ENCODE peak calls at places on chromosomes 5 and 9, in seven cellular contexts. Y is hepatocyte, X is AG09309, B is transverse colon, O is AG04450, T is thoracic aorta, K is cardiac fibroblast. P is an unnamed sample.

GRCh38 chr5:170971-171800 is 20.1 kb upstream of the LRRC14B start:
- DNase-seq in X (no peak), K (no peak), T (no peak), O (no peak), B (no peak), Y (no peak), P (no peak)

GRCh38 chr9:4866239-4866969 is 73.7 kb downstream of the RCL1 start:
- DNase-seq in Y (no peak), K (no peak), B (no peak), O (no peak), T (no peak), X (no peak), P (no peak)

GRCh38 chr9:93116049-93116961 is 17.7 kb downstream of the NINJ1 start:
- DNase-seq in B (peak), O (no peak), K (peak), T (no peak), X (no peak), Y (peak), P (no peak)

GRCh38 chr9:38690574-38690973 is 29.4 kb downstream of the FAM240B start:
- DNase-seq in K (no peak), O (no peak), T (no peak), B (no peak), X (no peak), Y (peak), P (no peak)

GRCh38 chr9:120702075-120702474 is 12.2 kb downstream of the MEGF9 start:
- DNase-seq in X (no peak), O (no peak), B (no peak), T (no peak), Y (no peak), K (no peak), P (no peak)

GRCh38 chr9:71806916-71807315 is 38.6 kb upstream of the CEMIP2 start:
- DNase-seq in X (no peak), Y (peak), B (peak), O (peak), K (peak), T (peak), P (peak)

GRCh38 chr5:109862301-109862700 is 172.6 kb downstream of the MAN2A1 start:
- DNase-seq in T (no peak), Y (no peak), B (no peak), O (no peak), K (no peak), X (no peak), P (no peak)

GRCh38 chr5:158522761-158523160 is 577.0 kb downstream of the EBF1 start:
- DNase-seq in K (no peak), T (no peak), Y (no peak), X (peak), O (no peak), B (no peak), P (no peak)

GRCh38 chr9:76615149-76615548 is 149.1 kb upstream of the PCA3 start:
- DNase-seq in O (no peak), B (peak), K (no peak), X (no peak), Y (peak), T (no peak), P (no peak)

GRCh38 chr9:81868145-81868544 is 60.1 kb upstream of the SPATA31D4 start:
- DNase-seq in T (no peak), K (peak), O (no peak), B (no peak), Y (no peak), X (no peak), P (no peak)

GRCh38 chr5:74389531-74390305 is 250.8 kb downstream of the ENC1 start:
- DNase-seq in X (no peak), B (no peak), T (no peak), K (peak), Y (no peak), O (no peak), P (no peak)

GRCh38 chr5:6837519-6838110 is 124.4 kb downstream of the TENT4A start:
- DNase-seq in O (no peak), B (peak), K (no peak), Y (no peak), X (no peak), T (no peak), P (no peak)

GRCh38 chr9:93254061-93254481 is 70.1 kb downstream of the WNK2 start:
- DNase-seq in O (no peak), K (no peak), B (no peak), T (no peak), Y (no peak), X (no peak), P (no peak)

GRCh38 chr5:41835625-41836024 is 34.6 kb downstream of the OXCT1 start:
- DNase-seq in O (peak), Y (peak), B (no peak), X (peak), T (peak), K (peak), P (no peak)

DNA sequence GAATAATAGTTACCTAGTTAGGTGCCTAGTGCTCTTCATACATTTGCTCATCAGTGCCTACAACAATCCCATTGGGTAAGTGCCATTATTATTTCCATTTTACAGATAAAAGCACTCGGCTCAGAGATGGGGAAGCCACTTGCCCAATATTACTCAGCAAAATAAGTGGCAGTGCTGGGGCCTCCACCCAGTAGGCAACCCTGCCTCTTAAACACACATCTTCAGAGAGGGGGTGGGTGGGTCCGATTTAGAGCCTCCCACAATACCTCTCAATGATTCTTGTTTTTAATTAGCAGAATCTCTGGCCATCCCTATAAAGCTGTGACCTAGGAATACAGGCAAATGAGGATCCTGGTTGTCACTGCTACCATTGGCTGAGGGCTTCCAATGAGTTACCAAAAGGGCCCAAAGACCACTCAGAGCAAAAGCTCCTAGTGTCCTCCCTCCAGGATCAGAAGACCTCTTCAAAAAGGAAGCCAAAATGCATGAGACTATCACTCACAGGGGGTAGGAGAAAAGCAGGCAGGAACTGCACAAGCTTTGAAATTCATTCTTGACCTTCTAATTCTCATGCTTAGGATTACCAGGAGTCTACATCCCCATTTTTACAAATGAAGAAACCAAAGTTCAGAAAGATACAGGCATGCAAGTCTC is 36.1 kb upstream of the UBE2D2 start:
- DNase-seq in K (no peak), B (no peak), O (no peak), X (no peak), T (no peak), Y (no peak), P (no peak)
- H3K4me3 ChIP-seq in K (no peak), B (no peak), O (no peak), X (no peak), T (no peak), Y (no peak), P (no peak)

GRCh38 chr9:34282096-34282495 is 47.0 kb downstream of the KIF24 start:
- DNase-seq in T (no peak), Y (no peak), X (no peak), O (no peak), B (no peak), K (no peak), P (no peak)
- H3K4me3 ChIP-seq in T (no peak), Y (no peak), X (no peak), O (no peak), B (no peak), K (no peak), P (no peak)

DNA sequence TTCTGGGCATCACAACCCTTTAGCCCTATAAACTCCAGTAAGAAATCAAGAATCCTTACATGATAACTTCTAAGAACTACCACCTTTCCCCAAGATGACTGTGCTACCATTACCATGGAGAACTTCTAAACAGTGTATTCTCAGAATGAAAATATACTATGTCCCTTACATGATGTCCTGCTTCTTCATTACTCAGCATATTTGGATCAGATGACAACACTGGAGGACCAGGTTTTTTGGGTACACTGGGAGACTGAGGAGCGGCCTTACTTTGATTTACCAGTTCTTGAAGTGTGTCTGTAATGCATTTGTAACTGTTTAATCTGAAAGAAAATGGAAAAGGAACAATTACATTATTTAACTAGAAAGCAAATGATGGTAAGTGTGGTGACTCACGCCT is 55.7 kb upstream of the CPLANE1 start:
- DNase-seq in K (no peak), T (no peak), B (no peak), X (no peak), O (no peak), Y (no peak), P (no peak)
- H3K4me3 ChIP-seq in K (no peak), T (no peak), B (no peak), X (no peak), O (no peak), Y (no peak), P (no peak)

GRCh38 chr5:122184676-122185255 is 55.4 kb downstream of the ZNF474 start:
- DNase-seq in X (no peak), K (no peak), Y (no peak), B (no peak), O (no peak), T (no peak), P (no peak)

GRCh38 chr5:122183795-122184185 is 54.4 kb downstream of the ZNF474 start:
- DNase-seq in B (no peak), T (no peak), X (no peak), K (no peak), O (no peak), Y (no peak), P (no peak)

GRCh38 chr5:122180863-122181519 is 51.6 kb downstream of the ZNF474 start:
- DNase-seq in O (peak), Y (no peak), B (no peak), T (no peak), X (no peak), K (peak), P (no peak)

GRCh38 chr5:122183098-122183794 is 53.9 kb downstream of the ZNF474 start:
- DNase-seq in K (peak), Y (peak), T (peak), B (peak), O (no peak), X (peak), P (no peak)

GRCh38 chr5:122182491-122182921 is 53.2 kb downstream of the ZNF474 start:
- DNase-seq in T (peak), X (peak), O (peak), K (peak), Y (peak), B (peak), P (peak)
- H3K4me3 ChIP-seq in T (peak), X (no peak), O (no peak), K (no peak), Y (no peak), B (no peak), P (no peak)

GRCh38 chr5:77850536-77851228 is 74.5 kb upstream of the TBCA start:
- DNase-seq in O (no peak), X (no peak), B (no peak), Y (no peak), T (no peak), K (no peak), P (no peak)
- H3K4me3 ChIP-seq in O (no peak), X (no peak), B (peak), Y (no peak), T (peak), K (no peak), P (no peak)